ENCODE peak calls at places on chromosomes 11 and 22, in nine cellular contexts. W is IMR-90, N is fibroblast of lung, X is mesenchymal stem cell, I is prostate gland, K is HCT116, H is kidney, T is uterus, V is astrocyte of the cerebellum. S is an unnamed sample.

GRCh38 chr11:112564228-112564955 is 303.7 kb upstream of the PLET1 start:
- DNase-seq in I (peak; percentile 12), W (peak; percentile 79), H (no peak), T (no peak), V (peak; percentile 79), N (peak; percentile 59), X (peak; percentile 95), K (no peak), S (peak; percentile 88)

GRCh38 chr11:77205467-77206263 is 77.6 kb downstream of the MYO7A start:
- DNase-seq in W (no peak), H (peak; percentile 63), I (no peak), V (no peak), X (no peak), T (no peak), K (no peak), N (no peak), S (no peak)

GRCh38 chr22:41787331-41787730 is 13.1 kb upstream of the CCDC134 start:
- DNase-seq in T (no peak), I (no peak), X (no peak), V (no peak), K (no peak), W (no peak), H (no peak), N (no peak), S (no peak)

GRCh38 chr11:59729884-59730283 is 16.2 kb upstream of the OR10V1 start:
- DNase-seq in I (no peak), W (no peak), X (no peak), H (no peak), T (no peak), K (no peak), N (no peak), V (no peak), S (no peak)

GRCh38 chr11:44954051-44954906 is 3.6 kb upstream of the TP53I11 start:
- DNase-seq in V (no peak), H (no peak), W (no peak), I (no peak), T (no peak), X (no peak), K (no peak), N (no peak), S (no peak)

GRCh38 chr11:23502821-23503220 is 642.5 kb upstream of the CCDC179 start:
- DNase-seq in K (no peak), X (no peak), V (no peak), W (peak; percentile 43), I (no peak), T (no peak), H (no peak), N (peak; percentile 57), S (peak; percentile 14)

GRCh38 chr11:96306933-96307747 is 35.9 kb downstream of the MAML2 start:
- DNase-seq in N (peak; percentile 99), V (peak; percentile 98), X (peak; percentile 100), H (peak; percentile 72), T (peak; percentile 86), W (peak; percentile 99), K (peak; percentile 95), I (peak; percentile 86), S (peak; percentile 99)

GRCh38 chr11:2089536-2090165 is 49.5 kb downstream of the IGF2 start:
- DNase-seq in K (peak; percentile 73), V (no peak), X (peak; percentile 40), W (peak; percentile 11), N (peak; percentile 21), I (no peak), H (no peak), T (no peak), S (peak; percentile 35)

GRCh38 chr11:8870461-8871282 is 40.3 kb upstream of the AKIP1 start:
- DNase-seq in V (no peak), N (peak; percentile 83), X (peak; percentile 79), T (peak; percentile 64), I (peak; percentile 68), K (peak; percentile 68), H (peak; percentile 87), W (peak; percentile 75), S (peak; percentile 80)

GRCh38 chr11:65896009-65896999 is 3.9 kb downstream of the FOSL1 start:
- DNase-seq in W (no peak), I (no peak), N (no peak), V (no peak), K (no peak), H (no peak), T (peak; percentile 16), X (no peak), S (no peak)

GRCh38 chr11:35792148-35792845 is 129.7 kb downstream of the TRIM44 start:
- DNase-seq in I (no peak), W (no peak), N (no peak), T (no peak), V (no peak), K (no peak), X (no peak), H (no peak), S (no peak)

GRCh38 chr11:19890308-19890707 is 177.7 kb downstream of the NAV2 start:
- DNase-seq in I (no peak), X (peak; percentile 66), V (peak; percentile 96), H (no peak), T (no peak), W (peak; percentile 88), K (no peak), N (peak; percentile 94), S (peak; percentile 95)

GRCh38 chr11:4180441-4181183 is 86.0 kb downstream of the RRM1 start:
- DNase-seq in H (no peak), K (no peak), I (no peak), N (no peak), X (no peak), V (no peak), W (no peak), T (no peak), S (no peak)

GRCh38 chr22:48574776-48575566 is 1252.7 kb downstream of the BRD1 start:
- DNase-seq in H (peak; percentile 79), W (no peak), V (no peak), T (no peak), K (no peak), N (peak; percentile 54), I (peak; percentile 40), X (no peak), S (no peak)

GRCh38 chr11:126317681-126318641 is 14.1 kb downstream of the DCPS start:
- DNase-seq in X (peak; percentile 78), K (no peak), I (peak; percentile 31), W (peak; percentile 83), T (peak; percentile 88), N (peak; percentile 91), V (peak; percentile 88), H (peak; percentile 90), S (peak; percentile 94)

GRCh38 chr22:50545522-50546325 is at the start of gene KLHDC7B:
- DNase-seq in T (no peak), H (no peak), N (no peak), V (no peak), I (no peak), X (peak; percentile 55), K (no peak), W (peak; percentile 35), S (no peak)

GRCh38 chr11:95671768-95672167 is 117.8 kb downstream of the FAM76B start:
- DNase-seq in H (no peak), K (no peak), T (no peak), W (peak; percentile 45), V (peak; percentile 29), N (peak; percentile 69), I (no peak), X (peak; percentile 71), S (no peak)

GRCh38 chr11:69189059-69189458 is 33.3 kb downstream of the SMIM38 start:
- DNase-seq in T (no peak), X (no peak), K (no peak), W (no peak), H (no peak), N (no peak), V (no peak), I (no peak), S (no peak)
- H3K4me3 ChIP-seq in T (no peak overlapping the region), X (no peak overlapping the region), K (no peak overlapping the region), W (no peak overlapping the region), H (no peak overlapping the region), N (no peak overlapping the region), V (no peak overlapping the region), I (no peak overlapping the region), S (no peak overlapping the region)

GRCh38 chr11:68842427-68843051 is 823 bp upstream of the CPT1A start:
- DNase-seq in T (no peak), H (no peak), N (no peak), I (no peak), W (no peak), K (no peak), V (no peak), X (no peak), S (no peak)

GRCh38 chr11:68844376-68844775 is 2.7 kb upstream of the CPT1A start:
- DNase-seq in K (no peak), N (no peak), H (no peak), T (no peak), W (no peak), I (no peak), X (no peak), V (no peak), S (no peak)

GRCh38 chr11:68841718-68842426 is at the start of gene CPT1A:
- DNase-seq in V (no peak), X (peak; percentile 75), N (peak; percentile 71), K (no peak), T (peak; percentile 72), I (peak; percentile 78), H (peak; percentile 93), W (peak; percentile 66), S (peak; percentile 61)

GRCh38 chr11:68843703-68844312 is 2.1 kb upstream of the CPT1A start:
- DNase-seq in W (no peak), H (peak; percentile 94), I (peak; percentile 80), V (no peak), T (peak; percentile 42), K (peak; percentile 67), X (peak; percentile 47), N (peak; percentile 48), S (peak; percentile 33)

GRCh38 chr11:68843052-68843561 is 1.4 kb upstream of the CPT1A start:
- DNase-seq in I (no peak), T (peak; percentile 54), N (peak; percentile 44), K (no peak), W (peak; percentile 29), H (no peak), X (peak; percentile 74), V (peak; percentile 32), S (peak; percentile 56)
- H3K4me3 ChIP-seq in I (peak overlapping the region; percentile 74), T (peak overlapping the region; percentile 59), N (peak overlapping the region; percentile 22), K (no peak overlapping the region), W (peak overlapping the region; percentile 35), H (peak overlapping the region; percentile 66), X (peak overlapping the region; percentile 83), V (peak overlapping the region; percentile 24), S (peak overlapping the region; percentile 36)

GRCh38 chr11:133864756-133865155 is 19.4 kb upstream of the SPATA19 start:
- DNase-seq in W (no peak), X (no peak), T (no peak), K (no peak), H (no peak), V (no peak), I (no peak), N (no peak), S (no peak)

GRCh38 chr11:133860151-133860550 is 14.8 kb upstream of the SPATA19 start:
- DNase-seq in T (no peak), H (no peak), V (no peak), N (no peak), W (no peak), K (no peak), X (no peak), I (no peak), S (no peak)

GRCh38 chr11:133865466-133865865 is 20.2 kb upstream of the SPATA19 start:
- DNase-seq in T (no peak), I (no peak), K (no peak), W (no peak), X (no peak), H (no peak), V (no peak), N (no peak), S (no peak)
- H3K4me3 ChIP-seq in T (no peak overlapping the region), I (no peak overlapping the region), K (no peak overlapping the region), W (no peak overlapping the region), X (no peak overlapping the region), H (no peak overlapping the region), V (no peak overlapping the region), N (no peak overlapping the region), S (no peak overlapping the region)

GRCh38 chr22:22720201-22720723 is 75.8 kb downstream of the GGTLC2 start:
- DNase-seq in X (peak; percentile 22), H (no peak), W (peak; percentile 34), K (peak; percentile 67), I (no peak), N (peak; percentile 10), T (no peak), V (no peak), S (peak; percentile 36)
- H3K4me3 ChIP-seq in X (no peak overlapping the region), H (no peak overlapping the region), W (no peak overlapping the region), K (no peak overlapping the region), I (no peak overlapping the region), N (no peak overlapping the region), T (no peak overlapping the region), V (no peak overlapping the region), S (no peak overlapping the region)

S was measured in astrocyte of the spinal cord.